ENCODE peak calls at places on chromosomes 1 and 21, in five cellular contexts. D, P, A, J and B are unnamed samples.

GRCh38 chr21:45970674-45971486 is 10.7 kb upstream of the COL6A1 start:
- DNase-seq in D (no peak), P (peak; percentile 34), A (peak; percentile 26), J (no peak), B (peak; percentile 38)

GRCh38 chr1:20380616-20381035 is 90.0 kb downstream of the VWA5B1 start:
- DNase-seq in D (peak; percentile 66), P (peak; percentile 24), A (no peak), J (no peak), B (no peak)

GRCh38 chr1:82565146-82565545 is 764.4 kb downstream of the ADGRL2 start:
- DNase-seq in D (peak; percentile 28), P (peak; percentile 93), A (no peak), J (no peak), B (no peak)

GRCh38 chr1:220813013-220813412 is 26.3 kb downstream of the MTARC1 start:
- DNase-seq in D (no peak), P (no peak), A (no peak), J (no peak), B (peak; percentile 79)

GRCh38 chr1:239951518-239952130 is 140.1 kb upstream of the FMN2 start:
- DNase-seq in D (peak; percentile 48), P (peak; percentile 77), A (peak; percentile 38), J (peak; percentile 13), B (peak; percentile 45)

GRCh38 chr1:184610872-184611614 is 143.6 kb downstream of the EDEM3 start:
- DNase-seq in D (no peak), P (no peak), A (no peak), J (no peak), B (peak; percentile 20)

GRCh38 chr1:232726048-232726779 is 79.0 kb upstream of the MAP10 start:
- DNase-seq in D (no peak), P (no peak), A (no peak), J (no peak), B (no peak)

GRCh38 chr1:79554620-79555160 is 548.2 kb upstream of the ADGRL4 start:
- DNase-seq in D (no peak), P (no peak), A (no peak), J (no peak), B (no peak)

GRCh38 chr1:152517237-152517811 is 3.0 kb downstream of the CRCT1 start:
- DNase-seq in D (no peak), P (no peak), A (no peak), J (no peak), B (peak; percentile 61)

GRCh38 chr1:227886993-227887696 is 60.6 kb downstream of the WNT9A start:
- DNase-seq in D (no peak), P (no peak), A (peak; percentile 50), J (no peak), B (peak; percentile 35)

GRCh38 chr1:39293375-39294070 is 89.0 kb downstream of the MACF1 start:
- DNase-seq in D (no peak), P (peak; percentile 23), A (no peak), J (no peak), B (no peak)

GRCh38 chr1:205950826-205951549 is 7.7 kb upstream of the SLC26A9 start:
- DNase-seq in D (peak; percentile 31), P (peak; percentile 17), A (no peak), J (no peak), B (no peak)

GRCh38 chr1:67174716-67175284 is 8.5 kb downstream of the IL23R start:
- DNase-seq in D (no peak), P (no peak), A (no peak), J (no peak), B (no peak)

GRCh38 chr1:234231061-234231892 is 142.0 kb upstream of the COA6 start:
- DNase-seq in D (no peak), P (no peak), A (no peak), J (no peak), B (no peak)

GRCh38 chr1:21299780-21300395 is 9.6 kb upstream of the ECE1 start:
- DNase-seq in D (no peak), P (no peak), A (no peak), J (no peak), B (no peak)

GRCh38 chr1:220249522-220249921 is 22.7 kb downstream of the RAB3GAP2 start:
- DNase-seq in D (no peak), P (no peak), A (no peak), J (no peak), B (no peak)

GRCh38 chr1:226634611-226635246 is 86.2 kb downstream of the STUM start:
- DNase-seq in D (no peak), P (no peak), A (no peak), J (no peak), B (no peak)

GRCh38 chr1:18866314-18866713 is 6.9 kb upstream of the TAS1R2 start:
- DNase-seq in D (no peak), P (no peak), A (no peak), J (no peak), B (no peak)

GRCh38 chr1:199693724-199694123 is 333.8 kb upstream of the NR5A2 start:
- DNase-seq in D (no peak), P (no peak), A (no peak), J (no peak), B (no peak)

GRCh38 chr1:206430031-206430983 is 40.0 kb upstream of the IKBKE start:
- DNase-seq in D (peak; percentile 38), P (no peak), A (no peak), J (no peak), B (peak; percentile 79)

GRCh38 chr1:30250338-30251022 is 472.9 kb downstream of the MATN1 start:
- DNase-seq in D (no peak), P (no peak), A (no peak), J (no peak), B (no peak)

GRCh38 chr1:180386740-180387367 is 115.5 kb downstream of the ACBD6 start:
- DNase-seq in D (no peak), P (no peak), A (no peak), J (no peak), B (no peak)

GRCh38 chr1:12153181-12153785 is 13.5 kb upstream of the TNFRSF1B start:
- DNase-seq in D (peak; percentile 47), P (peak; percentile 32), A (peak; percentile 80), J (no peak), B (peak; percentile 57)

GRCh38 chr1:29256979-29257804 is 20.9 kb downstream of the PTPRU start:
- DNase-seq in D (no peak), P (peak; percentile 13), A (no peak), J (no peak), B (no peak)

GRCh38 chr1:247079141-247079874 is 697 bp upstream of the ZNF670 start:
- DNase-seq in D (no peak), P (no peak), A (peak; percentile 52), J (no peak), B (peak; percentile 33)

GRCh38 chr21:23986214-23986613 is 1621.1 kb downstream of the MRPL39 start:
- DNase-seq in D (no peak), P (no peak), A (no peak), J (no peak), B (no peak)

GRCh38 chr1:46638921-46639320 is 22.3 kb upstream of the MOB3C start:
- DNase-seq in D (no peak), P (no peak), A (no peak), J (no peak), B (no peak)

GRCh38 chr1:166895766-166896165 is 19.7 kb upstream of the TADA1 start:
- DNase-seq in D (no peak), P (no peak), A (no peak), J (no peak), B (no peak)

GRCh38 chr1:32754282-32755097 is 51.9 kb upstream of the SYNC start:
- DNase-seq in D (no peak), P (peak; percentile 45), A (peak; percentile 63), J (no peak), B (no peak)

GRCh38 chr1:95888877-95889799 is 655.1 kb downstream of the RWDD3 start:
- DNase-seq in D (no peak), P (no peak), A (no peak), J (no peak), B (no peak)

GRCh38 chr1:154466879-154467767 is 34.9 kb upstream of the TDRD10 start:
- DNase-seq in D (no peak), P (peak; percentile 38), A (no peak), J (no peak), B (no peak)

GRCh38 chr1:21655748-21656147 is 13.4 kb downstream of the RAP1GAP start:
- DNase-seq in D (no peak), P (peak; percentile 57), A (no peak), J (no peak), B (no peak)

GRCh38 chr1:94560333-94560732 is 18.8 kb upstream of the F3 start:
- DNase-seq in D (no peak), P (no peak), A (no peak), J (no peak), B (no peak)

GRCh38 chr21:46056450-46056903 is 41.4 kb upstream of the COL6A2 start:
- DNase-seq in D (peak; percentile 83), P (no peak), A (no peak), J (no peak), B (no peak)